ENCODE peak calls at places on chromosome 4, in five cellular contexts. C is neural crest cell; N is tibial artery; O is CD4-positive, alpha-beta T cell; U is glutamatergic neuron. I is an unnamed sample.

GRCh38 chr4:188439641-188440311 is 300.5 kb downstream of the TRIML1 start:
- DNase-seq in C (no peak), N (no peak), U (no peak), O (no peak), I (no peak)

GRCh38 chr4:174119051-174119450 is 164.4 kb downstream of the FBXO8 start:
- DNase-seq in N (no peak), U (no peak), O (no peak), C (no peak), I (no peak)

GRCh38 chr4:7251321-7251720 is 59.0 kb downstream of the SORCS2 start:
- DNase-seq in C (no peak), U (no peak), N (no peak), O (no peak), I (no peak)

GRCh38 chr4:76856183-76856969 is 41.6 kb downstream of the SOWAHB start:
- DNase-seq in O (no peak), C (peak), U (no peak), N (no peak), I (no peak)

GRCh38 chr4:146327859-146328258 is 113.5 kb downstream of the REELD1 start:
- DNase-seq in U (no peak), C (no peak), N (no peak), O (no peak), I (no peak)

GRCh38 chr4:100420571-100420970 is 97.3 kb downstream of the EMCN start:
- DNase-seq in O (no peak), U (no peak), C (no peak), N (no peak), I (no peak)

GRCh38 chr4:24915121-24915922 is 2.5 kb upstream of the CCDC149 start:
- DNase-seq in C (no peak), N (no peak), U (no peak), O (no peak), I (no peak)

GRCh38 chr4:105715692-105716278 is 7.2 kb downstream of the GSTCD start:
- DNase-seq in O (no peak), C (no peak), U (no peak), N (no peak), I (no peak)

GRCh38 chr4:42152507-42153504 is at the start of gene BEND4:
- DNase-seq in C (peak), O (no peak), N (no peak), U (no peak), I (no peak)

GRCh38 chr4:127708985-127709384 is 21.2 kb upstream of the SLC25A31 start:
- DNase-seq in O (no peak), N (no peak), U (no peak), C (no peak), I (no peak)

GRCh38 chr4:47784222-47784621 is 53.6 kb downstream of the CORIN start:
- DNase-seq in N (no peak), U (no peak), C (no peak), O (no peak), I (no peak)

GRCh38 chr4:100872811-100873210 is 355.0 kb upstream of the EMCN start:
- DNase-seq in C (no peak), O (no peak), U (no peak), N (no peak), I (no peak)

GRCh38 chr4:4794421-4794820 is 65.0 kb upstream of the MSX1 start:
- DNase-seq in O (no peak), C (no peak), U (no peak), N (no peak), I (no peak)

GRCh38 chr4:152417648-152418047 is 118.2 kb downstream of the FBXW7 start:
- DNase-seq in U (no peak), C (no peak), N (no peak), O (no peak), I (no peak)

GRCh38 chr4:142549726-142550463 is 296.2 kb downstream of the INPP4B start:
- DNase-seq in U (no peak), N (no peak), O (no peak), C (no peak), I (no peak)

GRCh38 chr4:80266902-80267380 is 477 bp downstream of the FGF5 start:
- DNase-seq in O (no peak), U (peak), N (no peak), C (no peak), I (no peak)

GRCh38 chr4:77454858-77455257 is 150.8 kb upstream of the CXCL13 start:
- DNase-seq in U (no peak), O (no peak), C (no peak), N (no peak), I (no peak)

GRCh38 chr4:189204616-189205015 is 736.1 kb upstream of the FRG1 start:
- DNase-seq in C (no peak), O (no peak), N (no peak), U (no peak), I (no peak)

GRCh38 chr4:158250321-158250720 is 40.0 kb downstream of the TMEM144 start:
- DNase-seq in O (no peak), C (no peak), N (no peak), U (no peak), I (no peak)

GRCh38 chr4:33411182-33411581 is 2691.0 kb downstream of the PCDH7 start:
- DNase-seq in C (no peak), O (no peak), N (no peak), U (no peak), I (no peak)

GRCh38 chr4:176272799-176273198 is 3.8 kb upstream of the ASB5 start:
- DNase-seq in C (no peak), O (no peak), N (no peak), U (no peak), I (no peak)

GRCh38 chr4:140305053-140305452 is 68.4 kb upstream of the SCOC start:
- DNase-seq in U (no peak), O (no peak), C (no peak), N (no peak), I (no peak)

DNA sequence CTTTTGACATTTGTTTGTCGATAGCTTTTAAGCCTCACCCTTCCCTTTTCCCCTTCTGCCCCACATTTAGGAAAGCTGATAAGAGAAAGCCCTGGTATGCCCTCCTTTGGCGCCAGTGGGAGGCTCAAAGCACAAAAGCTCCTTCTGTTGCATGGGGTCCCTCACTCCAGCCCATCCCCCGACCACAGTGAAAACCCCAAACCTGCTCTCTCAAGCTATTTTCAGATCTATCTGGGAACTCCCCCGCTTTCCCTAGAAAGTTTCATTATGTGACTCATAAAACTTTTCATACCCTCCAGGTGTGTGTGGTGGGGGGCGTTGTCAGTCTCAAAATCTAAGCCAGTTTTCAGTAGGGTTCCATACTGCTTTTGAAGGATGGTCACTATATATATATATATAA is 259.0 kb upstream of the PCDH7 start:
- DNase-seq in C (no peak), N (no peak), U (no peak), O (no peak), I (peak)
- TF ChIP-seq CTCF in C (no peak), N (no peak), U (no peak), O (no peak), I (no peak)

GRCh38 chr4:123749408-123749807 is 352.8 kb downstream of the SPRY1 start:
- DNase-seq in U (no peak), N (peak), C (no peak), O (no peak), I (no peak)

GRCh38 chr4:123750044-123750443 is 353.4 kb downstream of the SPRY1 start:
- DNase-seq in O (no peak), U (no peak), C (no peak), N (no peak), I (no peak)

GRCh38 chr4:123744664-123745290 is 348.2 kb downstream of the SPRY1 start:
- DNase-seq in O (no peak), U (no peak), N (peak), C (no peak), I (no peak)

GRCh38 chr4:123748806-123749205 is 352.2 kb downstream of the SPRY1 start:
- DNase-seq in O (no peak), C (no peak), U (no peak), N (no peak), I (no peak)

DNA sequence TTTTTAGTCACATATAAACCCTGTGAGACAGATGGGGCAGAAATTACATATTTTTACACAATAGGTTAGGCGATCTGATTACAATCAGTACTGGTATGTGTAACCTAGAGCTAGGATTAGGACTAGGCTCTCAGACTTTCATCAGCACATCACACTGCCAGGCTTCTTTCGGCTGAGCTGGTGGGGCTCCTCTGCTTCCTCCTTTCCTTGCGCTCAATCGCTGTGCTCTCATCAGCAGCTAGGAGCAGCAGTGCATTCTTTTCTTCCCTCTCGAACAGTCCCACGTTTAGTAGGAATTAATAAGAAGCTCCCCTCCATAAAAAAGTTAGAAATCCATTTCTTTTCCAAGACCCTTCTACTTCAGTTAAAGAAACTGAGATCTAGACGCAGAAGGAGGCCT is 350.4 kb downstream of the SPRY1 start:
- DNase-seq in C (no peak), U (no peak), N (no peak), O (no peak), I (no peak)
- TF ChIP-seq CTCF in C (no peak), U (no peak), N (no peak), O (no peak), I (no peak)

GRCh38 chr4:71526626-71527406 is 188.0 kb downstream of the SLC4A4 start:
- DNase-seq in U (no peak), O (no peak), C (no peak), N (no peak), I (no peak)
- TF ChIP-seq CTCF in U (no peak), O (no peak), C (peak), N (no peak), I (peak)

GRCh38 chr4:1234811-1235292 is 14.1 kb downstream of the CTBP1 start:
- DNase-seq in C (no peak), U (no peak), N (peak), O (no peak), I (no peak)

GRCh38 chr4:1232661-1233621 is 16.0 kb downstream of the CTBP1 start:
- DNase-seq in C (peak), U (no peak), N (no peak), O (no peak), I (no peak)

GRCh38 chr4:1234296-1234695 is 14.6 kb downstream of the CTBP1 start:
- DNase-seq in C (no peak), N (peak), U (no peak), O (no peak), I (no peak)

GRCh38 chr4:1235381-1236102 is 13.4 kb downstream of the CTBP1 start:
- DNase-seq in O (no peak), C (no peak), U (no peak), N (peak), I (no peak)

GRCh38 chr4:1233641-1234277 is 15.2 kb downstream of the CTBP1 start:
- DNase-seq in N (no peak), C (no peak), U (no peak), O (no peak), I (no peak)
- TF ChIP-seq CTCF in N (no peak), C (peak), U (no peak), O (no peak), I (peak)

GRCh38 chr4:153434190-153434589 is 32.0 kb upstream of the TMEM131L start:
- DNase-seq in C (no peak), O (no peak), U (no peak), N (no peak), I (no peak)

GRCh38 chr4:153433753-153434105 is 32.4 kb upstream of the TMEM131L start:
- DNase-seq in N (no peak), C (no peak), O (no peak), U (no peak), I (no peak)

GRCh38 chr4:153428816-153429592 is 37.2 kb upstream of the TMEM131L start:
- DNase-seq in O (no peak), C (no peak), U (no peak), N (no peak), I (no peak)

GRCh38 chr4:153427363-153428071 is 38.6 kb upstream of the TMEM131L start:
- DNase-seq in C (no peak), N (no peak), U (no peak), O (no peak), I (peak)

GRCh38 chr4:153432971-153433752 is 33.0 kb upstream of the TMEM131L start:
- DNase-seq in U (peak), O (peak), C (no peak), N (peak), I (peak)
- TF ChIP-seq CTCF in U (no peak), O (peak), C (peak), N (peak), I (peak)

GRCh38 chr4:52661966-52662705 is 3.0 kb upstream of the USP46 start:
- DNase-seq in U (no peak), N (no peak), C (no peak), O (no peak), I (no peak)

GRCh38 chr4:52664479-52664878 is 5.4 kb upstream of the USP46 start:
- DNase-seq in O (no peak), U (no peak), C (no peak), N (no peak), I (no peak)

GRCh38 chr4:52660643-52661042 is 1.5 kb upstream of the USP46 start:
- DNase-seq in O (no peak), N (no peak), C (no peak), U (no peak), I (no peak)

GRCh38 chr4:52670121-52670520 is 11.0 kb upstream of the USP46 start:
- DNase-seq in U (no peak), O (no peak), N (no peak), C (no peak), I (no peak)

DNA sequence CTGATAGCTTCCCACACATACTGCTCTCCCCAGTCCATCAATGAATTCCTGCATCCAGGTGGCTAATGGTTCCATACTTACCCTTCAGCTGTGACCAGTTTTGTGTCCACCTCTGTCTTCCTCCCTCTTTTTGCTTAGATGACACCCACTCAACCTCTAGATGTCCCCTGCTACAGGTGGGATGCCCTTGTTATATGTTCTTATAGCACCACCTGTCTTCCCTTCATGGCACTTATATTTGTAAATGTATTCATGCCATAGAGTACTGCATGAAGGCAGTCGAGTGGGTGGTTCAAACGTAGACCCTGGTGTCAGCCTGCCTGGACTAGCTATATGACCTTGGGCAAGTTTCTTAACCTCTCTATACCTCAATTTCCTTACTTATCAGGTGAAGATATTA is 6.5 kb upstream of the USP46 start:
- DNase-seq in O (no peak), C (no peak), N (no peak), U (no peak), I (no peak)
- TF ChIP-seq CTCF in O (no peak), C (no peak), N (peak), U (no peak), I (peak)

GRCh38 chr4:10461091-10461849 is 4.0 kb upstream of the ZNF518B start:
- DNase-seq in N (peak), C (peak), O (peak), U (peak), I (peak)
- TF ChIP-seq CTCF in N (peak), C (peak), O (peak), U (peak), I (peak)

GRCh38 chr4:64960516-64960915 is 551.3 kb upstream of the TECRL start:
- DNase-seq in N (no peak), C (no peak), U (no peak), O (no peak), I (no peak)
- TF ChIP-seq CTCF in N (no peak), C (no peak), U (no peak), O (no peak), I (no peak)

DNA sequence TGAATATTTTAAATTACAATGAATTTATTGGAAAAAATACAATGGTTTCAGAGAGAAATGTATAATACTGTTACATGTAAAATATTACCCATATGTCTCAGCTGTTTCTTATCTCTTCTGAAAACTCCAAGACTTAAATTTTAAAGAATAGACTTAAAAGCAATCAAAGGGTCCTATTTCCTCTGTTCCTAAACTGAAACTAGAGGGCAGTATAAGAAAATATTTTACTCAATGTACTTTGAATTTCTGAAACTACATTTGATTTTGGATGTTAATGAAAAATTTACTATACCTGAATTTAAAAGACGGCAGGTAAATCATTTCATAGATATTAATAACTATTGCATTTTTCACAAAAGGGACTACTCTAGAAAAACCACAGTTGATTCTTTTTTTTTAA is 200.2 kb downstream of the LRBA start:
- DNase-seq in C (no peak), N (no peak), O (no peak), U (no peak), I (no peak)
- TF ChIP-seq CTCF in C (no peak), N (no peak), O (peak), U (no peak), I (peak)

DNA sequence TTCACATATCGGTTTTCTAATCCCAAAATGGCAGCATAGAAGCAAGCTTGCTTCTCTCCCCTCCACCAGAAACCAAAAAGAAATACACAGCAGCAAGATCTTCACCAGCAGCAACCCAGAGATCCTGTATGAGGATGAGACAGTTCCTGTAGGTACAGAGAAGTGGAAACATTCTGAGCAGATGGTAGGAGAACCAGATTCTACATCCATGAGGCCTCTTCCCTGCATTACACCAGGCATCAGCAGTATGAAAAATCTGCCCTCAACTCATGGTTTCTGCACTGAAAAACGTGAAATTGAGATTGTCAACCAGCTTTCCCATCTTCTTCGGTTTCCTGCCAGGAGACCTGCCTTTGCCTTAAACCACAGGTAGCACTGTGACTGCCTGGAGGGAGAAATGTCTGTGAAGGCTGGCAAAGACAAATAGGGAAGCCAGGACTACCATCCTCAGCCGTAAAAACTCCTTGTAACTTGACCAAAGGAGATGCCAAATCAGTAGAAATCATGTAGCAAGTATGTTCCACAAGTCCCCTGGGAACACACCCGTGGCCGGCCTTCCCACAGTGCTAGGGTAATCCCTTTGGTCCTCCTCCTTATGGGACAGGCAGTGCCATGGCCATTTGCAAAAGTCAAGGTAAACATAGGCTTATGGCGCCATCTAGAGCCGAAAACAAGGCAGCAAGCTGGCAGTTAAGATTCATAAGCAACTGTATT is 24.0 kb upstream of the MTHFD2L start:
- DNase-seq in O (peak), C (peak), N (peak), U (peak), I (peak)
- TF ChIP-seq CTCF in O (no peak), C (peak), N (peak), U (peak), I (peak)

I was measured in osteocyte.